ENCODE peak calls at places on chromosomes 5 and 9, in nine cellular contexts. D is H9; E is stimulated activated CD4-positive, alpha-beta T cell treated with anti-CD3 and anti-CD28 coated beads, Interleukin-4, amount 100 ng/mL, for 1 hour; K is thyroid gland; T is GM23338; I is astrocyte; F is progenitor cell of endocrine pancreas; H is activated T-helper 1 cell treated with anti-CD3 and anti-CD28 coated beads, Interleukin-12 subunit alpha, Interleukin-12 subunit beta, Interleukin-2, Interleukin-4 antibody, amounts not matched to agents 30 ng/mL and 10 ng/mL and 1 ng/mL, durations not matched to agents 14 hours and 24 hours and 36 hours; S is NCI-H524 treated with DMSO at 0.1 percent for 48 hours. Z is an unnamed sample.

GRCh38 chr9:127707766-127708165 is 978 bp downstream of the CFAP157 start:
- DNase-seq in H (no peak), E (no peak), D (no peak), S (no peak), F (no peak), K (no peak), T (peak; percentile 68), I (no peak), Z (no peak)

GRCh38 chr9:35756743-35757526 is 2.9 kb upstream of the MSMP start:
- DNase-seq in E (peak; percentile 56), K (peak; percentile 81), S (no peak), I (no peak), F (peak; percentile 62), H (peak; percentile 27), T (peak; percentile 85), D (peak; percentile 77), Z (peak; percentile 71)

GRCh38 chr5:133821311-133821741 is 147.1 kb downstream of the C5orf15 start:
- DNase-seq in T (no peak), D (no peak), S (no peak), F (no peak), H (no peak), I (no peak), K (peak; percentile 22), E (no peak), Z (no peak)

GRCh38 chr9:7115606-7116005 is 357.8 kb downstream of the KDM4C start:
- DNase-seq in I (no peak), D (no peak), T (no peak), H (no peak), S (no peak), K (no peak), E (no peak), F (no peak), Z (no peak)

GRCh38 chr5:109654455-109654854 is 35.3 kb upstream of the MAN2A1 start:
- DNase-seq in H (no peak), E (no peak), I (no peak), D (no peak), T (no peak), K (no peak), S (no peak), F (no peak), Z (no peak)

GRCh38 chr9:129240581-129241211 is 62.6 kb upstream of the IER5L start:
- DNase-seq in T (no peak), I (no peak), E (no peak), H (no peak), K (no peak), D (no peak), F (no peak), S (no peak), Z (no peak)

GRCh38 chr5:176693477-176693851 is 46.2 kb downstream of the TSPAN17 start:
- DNase-seq in I (no peak), H (no peak), T (no peak), E (no peak), D (no peak), K (no peak), S (no peak), F (no peak), Z (no peak)

GRCh38 chr5:875931-876330 is 16.7 kb downstream of the BRD9 start:
- DNase-seq in H (no peak), T (no peak), I (no peak), F (no peak), D (no peak), S (no peak), E (no peak), K (no peak), Z (no peak)

GRCh38 chr5:66967826-66968262 is 228.8 kb downstream of the CD180 start:
- DNase-seq in D (no peak), S (no peak), K (no peak), E (no peak), H (no peak), F (no peak), I (peak; percentile 69), T (no peak), Z (no peak)

GRCh38 chr5:6342689-6343315 is 35.5 kb downstream of the MED10 start:
- DNase-seq in S (no peak), E (no peak), H (no peak), T (no peak), K (no peak), I (no peak), D (no peak), F (no peak), Z (no peak)

GRCh38 chr5:138549414-138549813 is 6.4 kb upstream of the ETF1 start:
- DNase-seq in D (no peak), K (no peak), S (no peak), H (no peak), F (no peak), E (no peak), I (no peak), T (no peak), Z (no peak)

GRCh38 chr9:124342402-124342945 is 72.8 kb downstream of the PSMB7 start:
- DNase-seq in D (no peak), F (no peak), E (no peak), K (no peak), T (no peak), I (no peak), H (no peak), S (no peak), Z (no peak)

GRCh38 chr9:115014438-115014837 is 84.0 kb upstream of the TNFSF8 start:
- DNase-seq in D (no peak), F (no peak), S (no peak), K (no peak), I (no peak), T (no peak), E (no peak), H (no peak), Z (no peak)

GRCh38 chr5:157816682-157817268 is 42.2 kb downstream of the CLINT1 start:
- DNase-seq in H (no peak), E (no peak), T (no peak), K (no peak), D (no peak), F (no peak), S (no peak), I (no peak), Z (no peak)

GRCh38 chr9:1880038-1880565 is 135.0 kb upstream of the SMARCA2 start:
- DNase-seq in D (no peak), E (no peak), F (no peak), K (no peak), I (no peak), S (no peak), H (no peak), T (no peak), Z (peak; percentile 6)

GRCh38 chr5:107425541-107426031 is 245.2 kb downstream of the EFNA5 start:
- DNase-seq in F (no peak), H (no peak), S (no peak), T (no peak), E (no peak), D (no peak), I (peak; percentile 95), K (no peak), Z (no peak)

GRCh38 chr9:113558632-113559502 is 95.3 kb downstream of the RGS3 start:
- DNase-seq in I (peak; percentile 67), E (no peak), K (peak; percentile 84), D (no peak), H (no peak), T (no peak), S (no peak), F (no peak), Z (no peak)

GRCh38 chr9:134208310-134208841 is 44.0 kb upstream of the RNU6ATAC start:
- DNase-seq in I (no peak), T (no peak), K (no peak), F (no peak), H (no peak), S (no peak), D (no peak), E (no peak), Z (no peak)

GRCh38 chr9:136059321-136059791 is 35.7 kb downstream of the NACC2 start:
- DNase-seq in D (no peak), K (peak; percentile 1), S (no peak), H (no peak), E (no peak), F (no peak), I (no peak), T (no peak), Z (peak; percentile 46)

GRCh38 chr9:106921341-106921899 is 58.5 kb downstream of the ZNF462 start:
- DNase-seq in D (no peak), I (peak; percentile 93), F (no peak), T (peak; percentile 21), S (no peak), K (peak; percentile 83), H (no peak), E (no peak), Z (peak; percentile 87)

GRCh38 chr5:98742395-98743073 is 30.9 kb upstream of the RGMB start:
- DNase-seq in T (peak; percentile 47), I (no peak), K (no peak), D (peak; percentile 39), F (no peak), H (no peak), S (no peak), E (no peak), Z (peak; percentile 64)

GRCh38 chr9:33506626-33507370 is 17.3 kb upstream of the ANKRD18B start:
- DNase-seq in H (no peak), D (no peak), F (no peak), K (peak; percentile 41), T (no peak), S (no peak), I (peak; percentile 98), E (peak; percentile 6), Z (peak; percentile 22)

GRCh38 chr5:75412111-75412990 is 75.3 kb downstream of the HMGCR start:
- DNase-seq in E (no peak), H (no peak), D (no peak), I (no peak), K (no peak), T (peak; percentile 38), F (no peak), S (no peak), Z (no peak)

GRCh38 chr5:88438006-88438405 is 169.4 kb upstream of the TMEM161B start:
- DNase-seq in T (no peak), F (no peak), I (peak; percentile 38), E (no peak), D (no peak), H (no peak), K (peak; percentile 31), S (no peak), Z (peak; percentile 5)

GRCh38 chr5:106876665-106877194 is 794.0 kb downstream of the EFNA5 start:
- DNase-seq in K (no peak), F (no peak), I (no peak), H (no peak), T (peak; percentile 64), E (no peak), D (no peak), S (no peak), Z (peak; percentile 39)

GRCh38 chr5:55171471-55171870 is 1.5 kb downstream of the CDC20B start:
- DNase-seq in S (no peak), D (no peak), T (no peak), F (no peak), I (no peak), K (no peak), H (no peak), E (no peak), Z (no peak)

GRCh38 chr9:113456235-113456634 is 7.3 kb upstream of the RGS3 start:
- DNase-seq in H (no peak), I (peak; percentile 22), E (no peak), F (no peak), K (peak; percentile 36), S (no peak), T (peak; percentile 25), D (no peak), Z (peak; percentile 19)

GRCh38 chr9:14165376-14166035 is 148.4 kb downstream of the NFIB start:
- DNase-seq in D (no peak), S (no peak), T (no peak), H (no peak), E (no peak), F (no peak), I (no peak), K (no peak), Z (no peak)

GRCh38 chr5:54021413-54022155 is 288.8 kb downstream of the ARL15 start:
- DNase-seq in D (no peak), K (no peak), T (no peak), I (peak; percentile 13), F (no peak), H (peak; percentile 31), S (no peak), E (no peak), Z (no peak)

Z was measured in ELF-1.